ENCODE peak calls at places on chromosomes 16 and 17, in four cellular contexts. N is small intestine, C is transverse colon, A is A549. D is an unnamed sample.

GRCh38 chr16:72400257-72401078 is 228.5 kb upstream of the PMFBP1 start:
- DNase-seq in N (peak), C (peak), A (peak), D (no peak)

GRCh38 chr16:87064731-87065720 is 252.2 kb downstream of the C16orf95 start:
- DNase-seq in N (no peak), C (no peak), A (no peak), D (no peak)

GRCh38 chr16:13099822-13100221 is 198.4 kb downstream of the SHISA9 start:
- DNase-seq in N (no peak), C (no peak), A (no peak), D (no peak)

GRCh38 chr16:81655474-81656162 is 123.5 kb upstream of the PLCG2 start:
- DNase-seq in N (no peak), C (no peak), A (no peak), D (no peak)

GRCh38 chr17:59311051-59311468 is 20.4 kb upstream of the YPEL2 start:
- DNase-seq in N (peak), C (peak), A (peak), D (no peak)

GRCh38 chr16:78684655-78685400 is 585.4 kb downstream of the WWOX start:
- DNase-seq in N (no peak), C (no peak), A (no peak), D (no peak)

GRCh38 chr16:83704656-83705055 is 103.1 kb upstream of the HSBP1 start:
- DNase-seq in N (no peak), C (no peak), A (no peak), D (no peak)

GRCh38 chr16:28188085-28188916 is 23.5 kb downstream of the XPO6 start:
- DNase-seq in N (no peak), C (no peak), A (no peak), D (no peak)

GRCh38 chr17:356671-357434 is 4.2 kb upstream of the RPH3AL start:
- DNase-seq in N (no peak), C (no peak), A (no peak), D (no peak)

GRCh38 chr17:49201481-49201927 is 8.9 kb downstream of the GNGT2 start:
- DNase-seq in N (no peak), C (no peak), A (no peak), D (no peak)

GRCh38 chr17:8118769-8119574 is 658 bp upstream of the ALOXE3 start:
- DNase-seq in N (peak), C (peak), A (peak), D (peak)

GRCh38 chr16:88319116-88319965 is 63.4 kb upstream of the ZNF469 start:
- DNase-seq in N (no peak), C (no peak), A (no peak), D (no peak)

GRCh38 chr16:969508-970378 is 1.0 kb downstream of the LMF1 start:
- DNase-seq in N (no peak), C (peak), A (no peak), D (peak)
- H3K27ac ChIP-seq in N (peak), C (peak), A (peak), D (peak)

GRCh38 chr16:4246777-4247476 is 5.0 kb upstream of the SRL start:
- DNase-seq in N (peak), C (no peak), A (no peak), D (no peak)

GRCh38 chr16:4253394-4254150 is 11.7 kb upstream of the SRL start:
- DNase-seq in N (peak), C (peak), A (peak), D (peak)

GRCh38 chr16:4244881-4245280 is 3.0 kb upstream of the SRL start:
- DNase-seq in N (no peak), C (no peak), A (no peak), D (no peak)

GRCh38 chr16:4245400-4245799 is 3.5 kb upstream of the SRL start:
- DNase-seq in N (no peak), C (no peak), A (no peak), D (no peak)

DNA sequence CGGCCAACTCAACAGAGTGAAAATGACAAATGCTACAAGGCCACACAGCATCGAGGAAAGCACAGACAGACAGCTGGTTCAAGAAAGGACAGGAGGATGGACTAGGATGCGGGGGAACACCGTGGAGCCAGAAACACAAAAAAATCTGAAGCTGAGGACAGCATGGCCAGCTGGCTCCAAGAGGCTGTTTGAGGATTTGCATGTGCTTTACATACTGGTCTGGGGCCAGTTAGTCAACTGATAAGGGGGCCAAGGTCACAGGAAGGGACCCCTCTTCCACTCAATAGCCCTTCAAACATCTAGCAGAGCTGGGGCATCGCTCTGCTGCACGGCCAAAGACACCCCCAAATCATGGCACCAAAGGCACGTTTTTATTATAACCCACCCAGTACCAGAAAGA is 7.7 kb upstream of the SRL start:
- DNase-seq in N (no peak), C (no peak), A (no peak), D (no peak)
- H3K27ac ChIP-seq in N (no peak), C (no peak), A (no peak), D (no peak)

GRCh38 chr17:29091591-29092291 is 48.8 kb downstream of the PIPOX start:
- DNase-seq in N (no peak), C (no peak), A (no peak), D (no peak)

GRCh38 chr17:29096094-29096493 is 53.2 kb downstream of the PIPOX start:
- DNase-seq in N (no peak), C (no peak), A (no peak), D (no peak)

GRCh38 chr17:29094101-29094708 is 51.3 kb downstream of the PIPOX start:
- DNase-seq in N (no peak), C (no peak), A (no peak), D (no peak)

GRCh38 chr17:29093090-29093871 is 50.3 kb downstream of the PIPOX start:
- DNase-seq in N (no peak), C (no peak), A (no peak), D (peak)

GRCh38 chr17:29095439-29095838 is 52.5 kb downstream of the PIPOX start:
- DNase-seq in N (no peak), C (no peak), A (no peak), D (no peak)
- H3K27ac ChIP-seq in N (no peak), C (no peak), A (no peak), D (no peak)

DNA sequence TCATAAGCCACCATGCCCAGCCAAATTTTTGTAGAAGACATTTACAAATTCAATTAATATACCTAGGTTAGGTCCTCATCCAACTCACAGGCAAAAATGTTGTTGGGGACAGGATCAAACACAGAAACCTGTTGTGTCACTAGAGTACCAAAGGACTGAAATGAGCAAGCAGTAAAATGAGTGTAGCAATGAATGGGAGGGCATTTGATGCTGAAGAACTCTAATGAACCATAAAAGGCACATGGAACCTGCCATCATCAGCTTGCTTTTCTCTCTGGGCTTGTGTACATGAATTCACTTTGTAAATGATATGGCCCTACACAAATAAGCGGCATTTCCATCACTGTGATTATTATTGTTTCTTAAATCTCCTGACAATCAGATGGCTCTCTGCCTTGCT is 17.8 kb downstream of the USP31 start:
- DNase-seq in N (no peak), C (no peak), A (no peak), D (no peak)
- H3K27ac ChIP-seq in N (no peak), C (peak), A (no peak), D (peak)

D was measured in upper lobe of left lung.